ENCODE peak calls at places on chromosomes 4 and X, in five cellular contexts. B is GM12864; N is NCI-H1092; Y is stimulated activated CD4-positive, alpha-beta T cell treated with anti-CD3 and anti-CD28 coated beads, Interleukin-4, amount 100 ng/mL, for 1 hour; D is Daoy. L is an unnamed sample.

GRCh38 chrX:817759-818158 is 187.2 kb downstream of the SHOX start:
- DNase-seq in B (no peak), N (no peak), Y (no peak), D (no peak), L (no peak)

GRCh38 chrX:54171527-54171926 is 11.5 kb downstream of the FAM120C start:
- DNase-seq in B (no peak), N (no peak), Y (no peak), D (no peak), L (no peak)

GRCh38 chr4:140100771-140101170 is 53.2 kb downstream of the MAML3 start:
- DNase-seq in B (no peak), N (no peak), Y (no peak), D (no peak), L (no peak)

GRCh38 chr4:116537828-116538227 is 547.5 kb downstream of the TRAM1L1 start:
- DNase-seq in B (no peak), N (no peak), Y (no peak), D (no peak), L (no peak)

GRCh38 chrX:73401591-73402266 is 45.1 kb upstream of the CDX4 start:
- DNase-seq in B (no peak), N (no peak), Y (no peak), D (no peak), L (no peak)

GRCh38 chrX:108186811-108187210 is 95.2 kb downstream of the ATG4A start:
- DNase-seq in B (no peak), N (no peak), Y (no peak), D (peak), L (no peak)

GRCh38 chrX:10496345-10496965 is 123.9 kb downstream of the MID1 start:
- DNase-seq in B (no peak), N (no peak), Y (no peak), D (peak), L (no peak)

GRCh38 chrX:9351112-9351511 is 113.7 kb upstream of the TBL1X start:
- DNase-seq in B (no peak), N (no peak), Y (no peak), D (no peak), L (no peak)

GRCh38 chr4:57151481-57151880 is 41.3 kb upstream of the IGFBP7 start:
- DNase-seq in B (no peak), N (no peak), Y (no peak), D (peak), L (no peak)

GRCh38 chr4:167613381-167613780 is 379.1 kb upstream of the SPOCK3 start:
- DNase-seq in B (no peak), N (no peak), Y (no peak), D (no peak), L (no peak)

GRCh38 chr4:3706565-3707422 is 59.4 kb upstream of the ADRA2C start:
- DNase-seq in B (no peak), N (no peak), Y (no peak), D (no peak), L (no peak)

GRCh38 chr4:8277356-8278008 is 7.9 kb downstream of the HTRA3 start:
- DNase-seq in B (no peak), N (no peak), Y (no peak), D (no peak), L (no peak)

L was measured in thyroid gland.